ENCODE peak calls at places on chromosomes 4 and X, in six cellular contexts. Q, X, Z, G, W and J are unnamed samples.

GRCh38 chrX:69724307-69724706 is 108.4 kb downstream of the EDA start:
- DNase-seq in Z (no peak), X (no peak), Q (no peak), W (no peak), G (no peak), J (no peak)

GRCh38 chrX:110322603-110323002 is 4.7 kb upstream of the AMMECR1 start:
- DNase-seq in W (no peak), X (no peak), Q (no peak), Z (peak), G (no peak), J (no peak)

GRCh38 chrX:44572340-44572938 is 29.8 kb upstream of the FUNDC1 start:
- DNase-seq in G (no peak), Q (no peak), X (no peak), Z (no peak), W (no peak), J (no peak)

GRCh38 chrX:57528670-57529255 is 63.0 kb upstream of the ZXDB start:
- DNase-seq in Q (no peak), X (no peak), W (peak), G (no peak), Z (peak), J (no peak)

GRCh38 chrX:19107035-19107434 is 15.2 kb downstream of the ADGRG2 start:
- DNase-seq in G (no peak), Z (no peak), W (no peak), Q (no peak), X (no peak), J (no peak)

GRCh38 chrX:47664737-47665136 is 5.8 kb upstream of the UXT start:
- DNase-seq in X (no peak), W (no peak), G (no peak), Q (no peak), Z (no peak), J (no peak)

GRCh38 chr4:136156947-136157346 is 1375.3 kb downstream of the PCDH18 start:
- DNase-seq in Q (no peak), G (no peak), W (no peak), Z (no peak), X (no peak), J (no peak)

GRCh38 chr4:176781739-176782100 is 11.0 kb downstream of the VEGFC start:
- DNase-seq in Q (no peak), Z (no peak), X (no peak), W (no peak), G (no peak), J (no peak)

GRCh38 chrX:123917069-123917468 is 44.4 kb upstream of the STAG2 start:
- DNase-seq in W (no peak), Z (no peak), X (no peak), Q (no peak), G (no peak), J (no peak)

GRCh38 chrX:150833454-150834056 is 64.9 kb downstream of the CD99L2 start:
- DNase-seq in W (no peak), X (no peak), Z (no peak), G (no peak), Q (no peak), J (no peak)

GRCh38 chr4:176498857-176499256 is 179.1 kb downstream of the SPCS3 start:
- DNase-seq in Z (peak), Q (no peak), X (no peak), G (no peak), W (no peak), J (no peak)

GRCh38 chr4:173528378-173529321 is 1.4 kb downstream of the HAND2 start:
- DNase-seq in Q (no peak), X (peak), G (no peak), W (no peak), Z (peak), J (no peak)

GRCh38 chrX:70808942-70809940 is 99.3 kb downstream of the TEX11 start:
- DNase-seq in G (no peak), Z (no peak), X (no peak), W (no peak), Q (no peak), J (no peak)

GRCh38 chrX:128457674-128458073 is 405.5 kb upstream of the ACTRT1 start:
- DNase-seq in Z (no peak), W (no peak), Q (no peak), G (no peak), X (no peak), J (no peak)

GRCh38 chr4:7361256-7361655 is 73.5 kb downstream of the PSAPL1 start:
- DNase-seq in G (no peak), W (no peak), Q (no peak), X (no peak), Z (no peak), J (no peak)

GRCh38 chr4:152106113-152106763 is 345.4 kb upstream of the GATB start:
- DNase-seq in Q (no peak), G (peak), W (peak), Z (peak), X (peak), J (peak)

GRCh38 chrX:12946838-12947544 is 27.9 kb upstream of the TMSB4X start:
- DNase-seq in W (peak), X (peak), G (peak), Q (peak), Z (peak), J (no peak)

GRCh38 chr4:83413676-83414075 is 41.9 kb downstream of the HELQ start:
- DNase-seq in Z (peak), X (no peak), G (no peak), W (no peak), Q (no peak), J (no peak)

GRCh38 chrX:41382699-41383645 is 49.0 kb downstream of the DDX3X start:
- DNase-seq in W (no peak), Q (no peak), X (no peak), G (no peak), Z (peak), J (no peak)

GRCh38 chrX:114580336-114580735 is 3.5 kb upstream of the HTR2C start:
- DNase-seq in Z (no peak), Q (no peak), X (no peak), G (no peak), W (no peak), J (no peak)

GRCh38 chrX:19772306-19772705 is 115.1 kb downstream of the SH3KBP1 start:
- DNase-seq in Z (peak), X (no peak), Q (no peak), G (no peak), W (no peak), J (no peak)

GRCh38 chr4:143381171-143382118 is 44.8 kb downstream of the GAB1 start:
- DNase-seq in Q (no peak), G (no peak), Z (peak), X (peak), W (no peak), J (peak)

GRCh38 chr4:23754688-23755087 is 135.2 kb downstream of the PPARGC1A start:
- DNase-seq in Z (no peak), G (no peak), X (no peak), W (no peak), Q (no peak), J (no peak)

GRCh38 chr4:76108467-76109181 is 34.1 kb downstream of the ART3 start:
- DNase-seq in G (no peak), W (no peak), Z (no peak), Q (no peak), X (no peak), J (no peak)

GRCh38 chrX:138255373-138255772 is 456.1 kb downstream of the FGF13 start:
- DNase-seq in W (no peak), Z (no peak), Q (no peak), X (no peak), G (no peak), J (no peak)

GRCh38 chr4:108166038-108166437 is 2.7 kb downstream of the LEF1 start:
- DNase-seq in G (no peak), Z (no peak), W (no peak), X (no peak), Q (no peak), J (no peak)

GRCh38 chrX:68234171-68234910 is 199.0 kb downstream of the OPHN1 start:
- DNase-seq in G (no peak), Z (no peak), Q (no peak), X (no peak), W (no peak), J (no peak)

GRCh38 chrX:68238568-68238967 is 194.7 kb downstream of the OPHN1 start:
- DNase-seq in Q (no peak), G (no peak), Z (peak), X (no peak), W (peak), J (no peak)
- TF ChIP-seq CTCF in Q (peak), G (peak), Z (peak), X (no peak), W (peak), J (peak)

GRCh38 chr4:179307297-179308136 is 1865.3 kb upstream of the AGA start:
- DNase-seq in X (no peak), Z (peak), G (no peak), Q (peak), W (peak), J (no peak)
- TF ChIP-seq CTCF in X (no peak), Z (peak), G (peak), Q (peak), W (peak), J (peak)

GRCh38 chr4:98627477-98627876 is 30.9 kb downstream of the TSPAN5 start:
- DNase-seq in Z (no peak), X (no peak), W (no peak), Q (no peak), G (no peak), J (no peak)

GRCh38 chr4:98625399-98625798 is 33.0 kb downstream of the TSPAN5 start:
- DNase-seq in X (no peak), Z (no peak), G (no peak), Q (no peak), W (no peak), J (no peak)

GRCh38 chr4:98625920-98626319 is 32.5 kb downstream of the TSPAN5 start:
- DNase-seq in G (no peak), Q (no peak), Z (no peak), W (no peak), X (no peak), J (no peak)

GRCh38 chr4:98627883-98628282 is 30.5 kb downstream of the TSPAN5 start:
- DNase-seq in X (no peak), W (no peak), Z (peak), G (no peak), Q (no peak), J (no peak)

GRCh38 chr4:98626350-98626749 is 32.1 kb downstream of the TSPAN5 start:
- DNase-seq in G (no peak), Z (peak), Q (no peak), W (no peak), X (no peak), J (no peak)
- TF ChIP-seq CTCF in G (no peak), Z (no peak), Q (no peak), W (no peak), X (no peak), J (no peak)

DNA sequence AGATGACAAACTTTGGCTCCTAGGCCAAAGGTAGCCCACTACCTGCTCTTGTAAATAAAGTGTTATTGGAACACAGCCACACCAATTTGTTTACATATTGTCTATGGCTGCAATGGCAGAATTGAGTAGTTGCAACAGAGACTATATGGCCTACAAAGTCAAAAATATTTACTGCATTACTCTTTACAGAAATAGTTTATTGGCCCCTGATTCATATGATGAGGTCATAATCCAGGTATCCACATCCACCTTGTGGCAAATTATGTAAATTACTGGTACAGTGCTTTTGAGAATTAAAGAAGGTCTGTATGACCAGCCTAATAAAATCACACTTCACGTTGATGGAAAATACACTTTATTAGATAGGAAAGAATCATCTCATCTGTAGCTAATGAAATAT is 337.0 kb upstream of the DDX53 start:
- DNase-seq in X (no peak), Q (no peak), G (no peak), Z (no peak), W (no peak), J (no peak)
- TF ChIP-seq CTCF in X (no peak), Q (no peak), G (no peak), Z (no peak), W (no peak), J (no peak)

GRCh38 chr4:80336582-80336981 is 1.1 kb downstream of the CFAP299 start:
- DNase-seq in Q (no peak), X (peak), Z (peak), G (no peak), W (peak), J (no peak)

GRCh38 chr4:80334568-80334967 is 962 bp upstream of the CFAP299 start:
- DNase-seq in Q (no peak), W (no peak), G (no peak), Z (no peak), X (no peak), J (no peak)

GRCh38 chr4:80335226-80335553 is 340 bp upstream of the CFAP299 start:
- DNase-seq in Q (no peak), X (no peak), W (no peak), Z (no peak), G (no peak), J (no peak)

GRCh38 chr4:80333121-80333520 is 2.4 kb upstream of the CFAP299 start:
- DNase-seq in X (no peak), Z (peak), Q (no peak), G (no peak), W (no peak), J (no peak)

GRCh38 chr4:80335554-80336358 is at the start of gene CFAP299:
- DNase-seq in Q (peak), Z (peak), X (peak), G (peak), W (peak), J (peak)
- TF ChIP-seq CTCF in Q (peak), Z (peak), X (peak), G (no peak), W (peak), J (peak)

GRCh38 chr4:139617702-139618490 is 47.7 kb upstream of the MGST2 start:
- DNase-seq in G (no peak), Z (no peak), Q (no peak), X (no peak), W (no peak), J (no peak)
- TF ChIP-seq CTCF in G (peak), Z (peak), Q (no peak), X (peak), W (peak), J (peak)